ENCODE peak calls at places on chromosomes 13 and 19, in nine cellular contexts. V, L, S, Z, K, D, G, A and M are unnamed samples.

GRCh38 chr13:67588607-67589006 is 358.5 kb upstream of the PCDH9 start:
- DNase-seq in Z (no peak), L (no peak), V (no peak), S (no peak), A (no peak), G (no peak), D (no peak), K (no peak), M (no peak)

GRCh38 chr19:37999309-38000213 is 92.6 kb downstream of the SIPA1L3 start:
- DNase-seq in G (peak), D (peak), L (no peak), V (peak), K (peak), A (peak), S (no peak), Z (no peak), M (no peak)

GRCh38 chr19:53945441-53945840 is 17.3 kb upstream of the CACNG8 start:
- DNase-seq in A (no peak), Z (no peak), V (no peak), K (peak), S (no peak), G (peak), L (no peak), D (no peak), M (no peak)

GRCh38 chr19:2387367-2388288 is 27.6 kb downstream of the TMPRSS9 start:
- DNase-seq in Z (no peak), A (no peak), S (no peak), G (no peak), L (no peak), K (no peak), V (no peak), D (no peak), M (no peak)

GRCh38 chr13:68046900-68047299 is 816.8 kb upstream of the PCDH9 start:
- DNase-seq in V (no peak), L (no peak), Z (no peak), A (no peak), G (no peak), S (no peak), D (no peak), K (no peak), M (no peak)

GRCh38 chr13:26132756-26133155 is 80.9 kb upstream of the SHISA2 start:
- DNase-seq in D (no peak), G (peak), S (no peak), A (no peak), K (peak), Z (no peak), L (no peak), V (no peak), M (no peak)

GRCh38 chr13:113656015-113656588 is 1.9 kb downstream of the ATP4B start:
- DNase-seq in L (peak), K (no peak), V (peak), Z (no peak), G (no peak), S (no peak), D (no peak), A (no peak), M (no peak)

GRCh38 chr19:48448563-48448962 is 2.8 kb downstream of the GRWD1 start:
- DNase-seq in D (no peak), Z (no peak), K (no peak), G (no peak), V (no peak), L (no peak), A (no peak), S (no peak), M (no peak)

GRCh38 chr19:18234194-18234593 is 8.0 kb upstream of the PDE4C start:
- DNase-seq in K (no peak), D (no peak), S (no peak), L (no peak), Z (no peak), A (no peak), V (no peak), G (no peak), M (no peak)

GRCh38 chr13:95441326-95441725 is 111.2 kb upstream of the CLDN10 start:
- DNase-seq in V (no peak), K (no peak), S (no peak), G (no peak), D (no peak), A (no peak), Z (no peak), L (no peak), M (no peak)

GRCh38 chr19:49677232-49677881 is at the start of gene PRMT1:
- DNase-seq in Z (peak), D (peak), L (peak), A (no peak), S (no peak), K (no peak), G (peak), V (no peak), M (peak)

GRCh38 chr13:62964522-62964921 is 1548.9 kb upstream of the PCDH20 start:
- DNase-seq in K (no peak), V (no peak), G (no peak), L (no peak), S (no peak), A (no peak), D (no peak), Z (no peak), M (no peak)

GRCh38 chr13:77919351-77920294 is 992 bp upstream of the EDNRB start:
- DNase-seq in A (no peak), K (peak), D (peak), L (peak), G (no peak), S (no peak), V (peak), Z (no peak), M (no peak)

GRCh38 chr19:4537953-4538600 is 1.8 kb downstream of the LRG1 start:
- DNase-seq in L (no peak), Z (no peak), D (no peak), K (no peak), V (no peak), A (no peak), S (no peak), G (no peak), M (no peak)

GRCh38 chr13:110942248-110942981 is 27.5 kb upstream of the ANKRD10 start:
- DNase-seq in V (no peak), K (peak), G (no peak), S (no peak), Z (no peak), D (no peak), A (no peak), L (no peak), M (no peak)

GRCh38 chr13:74290324-74290773 is 156.1 kb upstream of the KLF12 start:
- DNase-seq in G (peak), K (peak), A (peak), Z (peak), S (no peak), D (no peak), V (no peak), L (no peak), M (peak)

GRCh38 chr19:43438291-43439162 is 23.8 kb downstream of the TEX101 start:
- DNase-seq in K (peak), Z (no peak), D (peak), L (no peak), G (peak), V (no peak), A (peak), S (no peak), M (no peak)

GRCh38 chr13:76882431-76882830 is 3.8 kb downstream of the KCTD12 start:
- DNase-seq in D (no peak), G (no peak), K (peak), V (no peak), S (no peak), A (no peak), L (no peak), Z (no peak), M (peak)

GRCh38 chr19:3981373-3981735 is 3.9 kb downstream of the EEF2 start:
- DNase-seq in D (no peak), L (no peak), K (no peak), G (no peak), Z (no peak), S (no peak), A (no peak), V (no peak), M (no peak)

GRCh38 chr19:46958542-46958941 is 61.1 kb upstream of the NPAS1 start:
- DNase-seq in S (no peak), K (peak), V (no peak), G (no peak), A (no peak), Z (no peak), D (no peak), L (no peak), M (no peak)

GRCh38 chr19:39021063-39021462 is 11.3 kb downstream of the FBXO27 start:
- DNase-seq in L (no peak), G (no peak), V (no peak), D (no peak), A (no peak), S (no peak), K (no peak), Z (peak), M (no peak)

GRCh38 chr13:112263152-112263551 is 113.0 kb upstream of the SPACA7 start:
- DNase-seq in K (no peak), V (no peak), D (no peak), G (no peak), Z (no peak), S (no peak), A (no peak), L (no peak), M (no peak)

GRCh38 chr19:9850235-9850959 is 15.3 kb downstream of the PIN1 start:
- DNase-seq in V (no peak), L (no peak), D (no peak), Z (peak), A (no peak), S (no peak), K (no peak), G (no peak), M (no peak)

GRCh38 chr13:113113846-113114271 is 8.3 kb downstream of the F7 start:
- DNase-seq in G (no peak), L (peak), A (no peak), S (no peak), Z (no peak), D (no peak), V (no peak), K (no peak), M (no peak)

GRCh38 chr13:111247552-111247951 is 72.9 kb upstream of the TEX29 start:
- DNase-seq in D (no peak), S (no peak), K (no peak), L (no peak), A (no peak), G (no peak), Z (no peak), V (no peak), M (no peak)

GRCh38 chr19:46736544-46737274 is 9.1 kb upstream of the FKRP start:
- DNase-seq in A (no peak), D (no peak), Z (no peak), K (no peak), S (no peak), L (peak), G (no peak), V (no peak), M (no peak)

GRCh38 chr13:101455863-101456262 is 3.4 kb downstream of the ITGBL1 start:
- DNase-seq in V (no peak), Z (no peak), D (no peak), L (no peak), S (no peak), G (peak), A (peak), K (peak), M (no peak)

GRCh38 chr19:13060233-13060963 is 42.3 kb downstream of the LYL1 start:
- DNase-seq in K (no peak), L (peak), G (no peak), A (no peak), Z (no peak), V (no peak), D (no peak), S (no peak), M (peak)
- TF ChIP-seq CTCF in K (no peak), L (no peak), G (no peak), A (no peak), Z (no peak), V (no peak), D (no peak), S (no peak), M (no peak)

GRCh38 chr19:55418185-55418584 is 10.6 kb upstream of the UBE2S start:
- DNase-seq in S (no peak), K (peak), Z (peak), V (no peak), A (peak), L (no peak), D (no peak), G (peak), M (peak)
- TF ChIP-seq CTCF in S (peak), K (peak), Z (peak), V (peak), A (peak), L (peak), D (peak), G (peak), M (peak)

GRCh38 chr13:20773194-20774080 is at the start of gene EEF1AKMT1:
- DNase-seq in Z (peak), D (peak), K (peak), A (peak), G (peak), V (peak), S (peak), L (peak), M (peak)
- TF ChIP-seq CTCF in Z (no peak), D (no peak), K (no peak), A (no peak), G (no peak), V (no peak), S (no peak), L (no peak), M (no peak)

DNA sequence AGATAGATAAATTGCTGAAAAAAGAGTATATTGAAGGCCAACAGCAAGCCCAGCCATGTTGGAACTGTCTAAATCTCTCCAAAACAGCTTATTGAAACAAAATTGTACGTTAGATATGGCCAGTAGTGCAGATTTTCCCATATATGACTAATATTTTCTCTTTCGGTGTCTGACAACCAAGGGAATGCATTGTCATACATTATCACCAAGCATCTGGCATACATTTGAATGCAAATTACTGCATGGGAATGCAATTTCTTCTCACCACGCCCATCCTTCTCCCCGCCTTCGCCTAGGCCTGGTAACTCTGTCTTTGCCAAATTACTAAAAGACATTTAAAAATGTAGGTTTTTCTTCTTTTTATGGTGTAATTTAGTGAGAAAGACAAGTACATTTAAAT is 32.5 kb upstream of the IRS2 start:
- DNase-seq in S (no peak), G (no peak), K (peak), A (no peak), Z (no peak), L (no peak), D (no peak), V (no peak), M (no peak)
- TF ChIP-seq CTCF in S (no peak), G (no peak), K (no peak), A (no peak), Z (no peak), L (no peak), D (no peak), V (no peak), M (no peak)

DNA sequence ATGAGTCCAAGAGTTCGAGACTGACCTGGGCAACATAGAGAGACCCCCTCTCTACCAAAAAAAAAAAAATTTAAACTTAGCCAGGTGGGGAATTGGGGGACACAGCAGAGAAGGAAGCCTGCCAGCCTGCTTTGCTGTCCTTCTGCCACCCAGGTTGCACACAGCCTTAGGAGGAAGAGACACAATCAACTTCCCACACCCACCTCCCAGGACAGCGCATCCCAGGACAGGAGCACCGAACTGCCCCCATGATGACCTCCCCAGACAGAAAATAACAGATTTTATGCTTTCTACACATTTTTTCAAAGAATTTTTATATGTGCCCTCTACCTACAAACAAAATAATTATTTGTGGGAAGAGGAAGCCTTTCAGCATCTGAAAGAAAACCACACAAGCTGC is 126.0 kb upstream of the ZNF507 start:
- DNase-seq in K (no peak), A (no peak), D (no peak), L (peak), S (no peak), V (no peak), Z (no peak), G (no peak), M (no peak)
- TF ChIP-seq CTCF in K (no peak), A (no peak), D (no peak), L (no peak), S (no peak), V (no peak), Z (no peak), G (no peak), M (no peak)

GRCh38 chr13:41655997-41656396 is 198.6 kb downstream of the RGCC start:
- DNase-seq in V (no peak), S (no peak), G (no peak), K (no peak), D (no peak), L (no peak), Z (no peak), A (no peak), M (no peak)

GRCh38 chr13:41651413-41652068 is 194.2 kb downstream of the RGCC start:
- DNase-seq in K (no peak), Z (no peak), L (no peak), S (no peak), G (no peak), D (no peak), V (no peak), A (no peak), M (no peak)

GRCh38 chr13:41654800-41655199 is 197.4 kb downstream of the RGCC start:
- DNase-seq in Z (no peak), K (no peak), S (no peak), L (no peak), D (no peak), G (no peak), A (no peak), V (no peak), M (no peak)

GRCh38 chr13:41650706-41651105 is 193.4 kb downstream of the RGCC start:
- DNase-seq in D (no peak), Z (no peak), K (no peak), V (no peak), L (no peak), G (no peak), S (no peak), A (no peak), M (no peak)

DNA sequence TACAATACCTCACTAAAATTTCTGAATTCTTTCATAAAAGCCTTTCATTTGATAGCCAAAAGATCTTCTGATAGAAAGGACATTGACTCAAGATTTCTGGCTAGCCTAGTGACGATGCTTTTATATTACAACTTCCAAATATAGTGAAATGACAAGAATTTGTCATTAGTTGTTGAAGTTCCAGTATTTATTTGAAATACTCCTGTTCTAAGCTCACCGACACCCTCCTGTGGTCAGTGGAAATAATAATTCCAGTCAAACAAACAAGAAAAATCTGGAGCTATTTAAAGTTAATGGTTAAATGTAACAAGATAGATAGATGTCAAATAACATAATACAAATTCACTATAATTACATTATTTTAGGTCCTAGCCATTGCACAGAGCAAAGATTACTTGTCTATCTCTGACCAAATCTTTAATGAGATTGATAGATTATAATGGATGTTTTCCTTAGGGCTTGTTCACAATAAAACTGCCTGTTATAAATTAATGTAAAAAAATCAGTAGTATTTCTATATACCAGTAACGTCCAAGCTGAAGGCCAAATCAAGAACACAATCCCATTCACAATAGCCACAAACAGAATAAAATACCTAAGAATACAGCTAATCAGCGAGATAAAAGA is 195.5 kb downstream of the RGCC start:
- DNase-seq in D (no peak), V (no peak), A (peak), Z (peak), G (peak), L (no peak), K (no peak), S (no peak), M (no peak)
- TF ChIP-seq CTCF in D (peak), V (peak), A (peak), Z (peak), G (peak), L (peak), K (peak), S (peak), M (peak)

GRCh38 chr19:6501740-6502648 is at the start of gene TUBB4A:
- DNase-seq in D (peak), G (peak), Z (peak), V (no peak), S (no peak), L (no peak), K (no peak), A (no peak), M (no peak)
- TF ChIP-seq CTCF in D (no peak), G (no peak), Z (no peak), V (no peak), S (no peak), L (no peak), K (no peak), A (no peak), M (peak)